ENCODE peak calls at places on chromosome 7, in six cellular contexts. Z is K562, H is HCT116, Q is H1, K is SK-N-SH, F is GM12878. V is an unnamed sample.

GRCh38 chr7:55539380-55539779 is 32.9 kb downstream of the VOPP1 start:
- DNase-seq in K (no peak), Q (no peak), F (no peak), Z (no peak), H (no peak), V (no peak)

GRCh38 chr7:105011771-105012502 is 2.1 kb upstream of the KMT2E start:
- DNase-seq in H (no peak), Z (no peak), K (no peak), Q (no peak), F (no peak), V (no peak)

GRCh38 chr7:85229544-85229943 is 42.7 kb upstream of the SEMA3D start:
- DNase-seq in Q (no peak), K (no peak), Z (no peak), H (no peak), F (no peak), V (no peak)

GRCh38 chr7:11592699-11593098 is 239.3 kb downstream of the THSD7A start:
- DNase-seq in F (no peak), Q (no peak), Z (no peak), K (no peak), H (no peak), V (peak; percentile 59)

GRCh38 chr7:129740574-129740973 is 129.1 kb downstream of the NRF1 start:
- DNase-seq in Z (no peak), K (no peak), F (no peak), Q (no peak), H (no peak), V (no peak)

GRCh38 chr7:96244992-96245292 is 77.0 kb downstream of the SLC25A13 start:
- DNase-seq in Q (no peak), K (no peak), H (no peak), Z (no peak), F (no peak), V (no peak)

GRCh38 chr7:29609162-29610030 is 45.8 kb downstream of the PRR15 start:
- DNase-seq in H (peak; percentile 42), K (no peak), Z (peak; percentile 64), F (no peak), Q (peak; percentile 66), V (peak; percentile 63)

GRCh38 chr7:133748443-133749407 is 378.4 kb upstream of the LRGUK start:
- DNase-seq in K (peak; percentile 75), F (no peak), Z (no peak), Q (no peak), H (no peak), V (no peak)

GRCh38 chr7:30921951-30922401 is 10.3 kb downstream of the AQP1 start:
- DNase-seq in F (no peak), Z (no peak), H (no peak), K (no peak), Q (peak; percentile 41), V (no peak)

GRCh38 chr7:30468041-30468440 is 10.5 kb downstream of the NOD1 start:
- DNase-seq in H (no peak), F (no peak), K (no peak), Q (no peak), Z (no peak), V (no peak)

GRCh38 chr7:41881313-41882130 is 178.6 kb upstream of the INHBA start:
- DNase-seq in K (no peak), H (no peak), Z (no peak), Q (no peak), F (peak; percentile 98), V (no peak)
- TF ChIP-seq JUND in K (no peak), H (no peak), Z (no peak), Q (no peak), F (peak; percentile 86), V (no peak)

GRCh38 chr7:113289140-113289740 is 170.9 kb upstream of the SMIM30 start:
- DNase-seq in K (peak; percentile 42), Q (no peak), Z (no peak), F (no peak), H (peak; percentile 51), V (peak; percentile 22)
- TF ChIP-seq JUND in K (no peak), Q (no peak), Z (peak; percentile 5), F (no peak), H (no peak), V (no peak)

GRCh38 chr7:156948361-156948760 is 1.2 kb upstream of the NOM1 start:
- DNase-seq in H (no peak), K (no peak), Q (no peak), Z (no peak), F (no peak), V (no peak)

GRCh38 chr7:156954941-156955340 is 5.4 kb downstream of the NOM1 start:
- DNase-seq in Z (no peak), K (no peak), F (no peak), Q (no peak), H (no peak), V (no peak)

GRCh38 chr7:156947120-156947843 is 2.2 kb upstream of the NOM1 start:
- DNase-seq in F (no peak), Q (no peak), H (no peak), Z (no peak), K (no peak), V (peak; percentile 74)

GRCh38 chr7:156949541-156950380 is at the start of gene NOM1:
- DNase-seq in F (peak; percentile 20), Z (peak; percentile 97), K (peak; percentile 99), Q (peak; percentile 93), H (peak; percentile 56), V (peak; percentile 85)

DNA sequence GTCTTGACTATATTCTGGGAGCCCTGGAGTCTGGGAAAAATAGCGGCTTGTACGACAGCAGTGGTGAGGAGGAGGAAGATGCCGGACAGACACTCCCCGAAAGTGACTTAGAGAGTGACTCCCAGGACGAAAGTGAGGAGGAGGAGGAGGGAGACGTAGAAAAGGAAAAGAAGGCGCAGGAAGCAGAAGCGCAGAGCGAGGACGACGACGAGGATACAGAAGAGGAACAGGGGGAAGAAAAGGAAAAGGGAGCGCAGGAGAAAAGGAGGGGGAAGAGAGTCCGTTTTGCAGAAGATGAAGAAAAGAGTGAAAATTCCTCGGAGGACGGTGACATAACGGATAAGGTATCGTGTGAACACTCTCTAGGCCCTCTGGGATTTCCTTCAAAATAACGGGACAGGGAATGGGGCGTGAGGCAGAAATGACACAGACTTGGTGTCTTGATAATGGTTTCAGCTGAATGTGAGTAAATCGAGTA is 908 bp downstream of the NOM1 start:
- DNase-seq in F (no peak), Z (no peak), H (no peak), Q (no peak), K (no peak), V (no peak)
- TF ChIP-seq JUND in F (no peak), Z (no peak), H (no peak), Q (no peak), K (no peak), V (no peak)

DNA sequence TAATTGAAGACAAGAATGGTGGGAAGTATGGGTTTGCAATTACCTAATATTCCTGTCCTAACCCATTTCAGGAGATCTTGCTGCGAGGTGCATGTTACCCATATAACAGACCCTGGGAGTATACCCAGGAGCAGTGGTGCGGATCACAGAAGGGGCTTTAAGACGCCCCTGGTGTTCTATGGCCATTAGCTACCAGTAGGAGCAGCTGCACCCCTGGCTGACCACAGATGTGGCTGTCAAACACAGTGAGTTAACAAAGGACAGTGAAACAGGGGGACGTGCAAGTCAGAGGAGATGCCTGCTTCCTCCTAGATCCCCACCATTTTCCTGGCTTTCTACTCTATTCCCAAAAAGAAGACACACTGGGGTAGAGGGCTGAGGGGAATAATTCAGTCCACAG is 25.2 kb downstream of the AOC1 start:
- DNase-seq in K (no peak), H (no peak), F (no peak), Z (no peak), Q (no peak), V (no peak)
- TF ChIP-seq JUND in K (no peak), H (no peak), F (no peak), Z (no peak), Q (no peak), V (no peak)

DNA sequence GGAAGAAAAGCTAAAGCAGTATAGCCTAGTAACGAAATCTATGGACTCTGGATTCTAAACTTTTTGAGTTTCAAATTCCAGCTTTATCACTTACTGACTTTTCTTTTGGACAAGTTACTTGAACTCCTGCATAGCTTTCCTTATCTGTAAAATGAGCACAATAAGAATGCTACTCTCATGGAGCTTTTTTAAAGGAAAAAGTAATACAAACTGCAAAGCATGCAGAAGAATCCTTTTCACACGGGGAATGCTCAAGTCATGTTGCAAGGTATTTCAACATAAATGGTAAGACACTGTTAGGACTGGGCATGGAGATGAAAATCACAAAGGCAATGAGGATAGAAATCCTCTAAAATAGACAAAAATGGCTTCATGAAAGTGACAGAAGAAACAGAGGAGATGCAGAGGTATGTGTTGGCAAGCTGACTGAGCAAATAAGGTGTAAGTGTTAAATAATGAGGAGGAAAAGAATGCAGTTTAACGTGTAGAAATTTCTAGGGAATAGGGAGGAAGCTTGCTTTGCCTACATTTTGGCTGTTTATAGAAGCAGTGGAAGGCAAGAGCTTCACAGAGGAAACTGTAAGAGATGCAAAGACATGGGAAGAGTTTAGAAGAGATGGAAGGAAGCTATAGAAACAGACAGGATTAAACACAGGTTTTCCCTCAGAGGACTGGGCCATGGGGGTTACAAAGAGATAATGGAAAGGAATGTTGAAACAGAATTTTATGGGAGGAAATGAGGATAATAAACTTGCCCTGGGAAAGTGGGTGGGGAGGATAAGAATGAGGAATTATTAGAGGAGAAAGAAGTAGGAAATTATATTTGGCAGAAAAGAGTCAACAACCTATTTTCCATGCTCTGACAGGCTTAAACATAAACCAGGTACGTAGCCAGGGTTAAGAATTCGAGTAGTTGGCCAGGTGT is 28.8 kb upstream of the SNX13 start:
- DNase-seq in K (no peak), Z (no peak), F (no peak), H (no peak), Q (no peak), V (peak; percentile 10)
- TF ChIP-seq JUND in K (no peak), Z (no peak), F (no peak), H (no peak), Q (no peak), V (no peak)

GRCh38 chr7:130831817-130832481 is 97.9 kb upstream of the KLF14 start:
- DNase-seq in H (peak; percentile 41), F (no peak), Q (no peak), K (peak; percentile 74), Z (peak; percentile 65), V (peak; percentile 9)
- TF ChIP-seq JUND in H (no peak), F (no peak), Q (no peak), K (no peak), Z (no peak), V (no peak)

DNA sequence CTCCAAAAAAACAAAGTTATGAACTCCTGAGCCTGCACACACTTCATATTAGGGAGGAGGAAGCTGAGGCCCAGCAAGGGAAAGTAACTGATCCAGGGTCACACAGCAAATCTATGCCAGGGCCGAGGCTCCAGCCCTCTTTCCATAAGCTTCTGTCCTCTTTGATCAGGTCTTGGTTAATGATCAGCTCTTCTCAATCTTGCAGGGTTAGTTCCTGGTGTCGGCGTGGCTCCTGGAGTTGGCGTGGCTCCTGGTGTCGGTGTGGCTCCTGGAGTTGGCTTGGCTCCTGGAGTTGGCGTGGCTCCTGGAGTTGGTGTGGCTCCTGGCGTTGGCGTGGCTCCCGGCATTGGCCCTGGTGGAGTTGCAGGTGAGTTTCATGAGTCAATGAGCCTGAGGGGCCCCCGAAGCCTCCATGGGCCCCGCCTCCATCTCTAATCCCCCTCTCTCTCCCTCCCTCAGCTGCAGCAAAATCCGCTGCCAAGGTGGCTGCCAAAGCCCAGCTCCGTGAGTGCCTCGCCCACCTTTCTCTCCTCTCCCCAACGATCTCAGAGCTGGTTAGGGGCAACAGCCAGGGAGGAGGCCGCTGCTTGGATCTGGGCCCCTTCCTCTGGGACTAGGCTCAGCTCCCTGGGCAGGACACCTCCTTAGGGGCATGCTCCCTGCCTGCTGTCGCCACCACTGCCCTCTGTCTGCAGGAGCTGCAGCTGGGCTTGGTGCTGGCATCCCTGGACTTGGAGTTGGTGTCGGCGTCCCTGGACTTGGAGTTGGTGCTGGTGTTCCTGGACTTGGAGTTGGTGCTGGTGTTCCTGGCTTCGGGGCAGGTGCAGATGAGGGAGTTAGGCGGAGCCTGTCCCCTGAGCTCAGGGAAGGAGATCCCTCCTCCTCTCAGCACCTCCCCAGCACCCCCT is 23.7 kb upstream of the LIMK1 start:
- DNase-seq in K (peak; percentile 40), Z (no peak), Q (no peak), H (peak; percentile 33), F (no peak), V (no peak)
- TF ChIP-seq JUND in K (no peak), Z (no peak), Q (no peak), H (no peak), F (no peak), V (no peak)

GRCh38 chr7:80453699-80454340 is 58.0 kb downstream of the GNAT3 start:
- DNase-seq in K (peak; percentile 45), H (peak; percentile 19), Q (no peak), Z (no peak), F (no peak), V (peak; percentile 52)
- TF ChIP-seq JUND in K (no peak), H (no peak), Q (no peak), Z (no peak), F (no peak), V (no peak)